ENCODE peak calls at places on chromosomes 7 and 10, in nine cellular contexts. R is body of pancreas, K is stomach, P is sigmoid colon, B is cardiac fibroblast, G is WERI-Rb-1, A is OCI-LY7, Y is A549, H is testis. C is an unnamed sample.

GRCh38 chr7:24979470-24979862 is 512 bp downstream of the OSBPL3 start:
- DNase-seq in R (peak), K (peak), P (peak), B (peak), G (peak), A (peak), Y (peak), H (peak), C (peak)

GRCh38 chr7:22190736-22191135 is 166.2 kb downstream of the RAPGEF5 start:
- DNase-seq in R (no peak), K (no peak), P (no peak), B (no peak), G (peak), A (no peak), Y (no peak), H (no peak), C (no peak)

GRCh38 chr10:73261362-73261995 is 9.0 kb upstream of the MRPS16 start:
- DNase-seq in R (no peak), K (no peak), P (no peak), B (no peak), G (no peak), A (no peak), Y (no peak), H (no peak), C (no peak)

GRCh38 chr10:118958984-118959916 is 70.3 kb upstream of the NANOS1 start:
- DNase-seq in R (peak), K (peak), P (peak), B (peak), G (peak), A (no peak), Y (peak), H (peak), C (peak)

GRCh38 chr7:76165973-76166403 is 35.7 kb upstream of the SRRM3 start:
- DNase-seq in R (no peak), K (no peak), P (no peak), B (no peak), G (no peak), A (no peak), Y (no peak), H (no peak), C (no peak)

GRCh38 chr7:1666779-1667565 is 3.1 kb upstream of the ELFN1 start:
- DNase-seq in R (no peak), K (no peak), P (peak), B (no peak), G (peak), A (no peak), Y (peak), H (no peak), C (no peak)

GRCh38 chr10:71548494-71548846 is 151.8 kb downstream of the CDH23 start:
- DNase-seq in R (no peak), K (no peak), P (no peak), B (peak), G (no peak), A (no peak), Y (peak), H (no peak), C (peak)

GRCh38 chr7:16060492-16060891 is 360.8 kb downstream of the CRPPA start:
- DNase-seq in R (no peak), K (no peak), P (no peak), B (peak), G (no peak), A (no peak), Y (no peak), H (no peak), C (no peak)

GRCh38 chr7:90520484-90520883 is 51.0 kb downstream of the PTTG1IP2 start:
- DNase-seq in R (no peak), K (no peak), P (no peak), B (peak), G (no peak), A (no peak), Y (no peak), H (no peak), C (no peak)

GRCh38 chr10:86964061-86964846 is 4.0 kb upstream of the ADIRF start:
- DNase-seq in R (no peak), K (peak), P (peak), B (no peak), G (no peak), A (no peak), Y (no peak), H (peak), C (no peak)

GRCh38 chr7:7512861-7513597 is 22.6 kb downstream of the COL28A1 start:
- DNase-seq in R (no peak), K (no peak), P (no peak), B (no peak), G (no peak), A (no peak), Y (no peak), H (no peak), C (no peak)

GRCh38 chr10:132306951-132307751 is 599 bp downstream of the STK32C start:
- DNase-seq in R (peak), K (peak), P (peak), B (no peak), G (peak), A (no peak), Y (peak), H (peak), C (no peak)

GRCh38 chr7:64463636-64464375 is 99.1 kb downstream of the ZNF680 start:
- DNase-seq in R (peak), K (no peak), P (peak), B (peak), G (no peak), A (no peak), Y (no peak), H (peak), C (no peak)

GRCh38 chr7:105876964-105877601 is 684 bp upstream of the ATXN7L1 start:
- DNase-seq in R (peak), K (peak), P (peak), B (peak), G (peak), A (no peak), Y (peak), H (peak), C (no peak)

GRCh38 chr10:95414016-95414830 is 123.4 kb upstream of the PDLIM1 start:
- DNase-seq in R (no peak), K (no peak), P (no peak), B (no peak), G (no peak), A (no peak), Y (no peak), H (no peak), C (no peak)

GRCh38 chr7:7761340-7761973 is 43.0 kb upstream of the RPA3 start:
- DNase-seq in R (no peak), K (no peak), P (no peak), B (peak), G (no peak), A (peak), Y (peak), H (no peak), C (peak)

GRCh38 chr7:157712666-157713235 is 375.9 kb downstream of the DNAJB6 start:
- DNase-seq in R (no peak), K (no peak), P (peak), B (no peak), G (no peak), A (no peak), Y (no peak), H (no peak), C (no peak)

GRCh38 chr7:152202056-152202455 is 176.6 kb downstream of the GALNT11 start:
- DNase-seq in R (no peak), K (no peak), P (no peak), B (peak), G (no peak), A (no peak), Y (no peak), H (no peak), C (no peak)

GRCh38 chr10:80279146-80279545 is 10.3 kb downstream of the MAT1A start:
- DNase-seq in R (no peak), K (peak), P (no peak), B (no peak), G (no peak), A (no peak), Y (no peak), H (no peak), C (no peak)

GRCh38 chr10:25105753-25106260 is 69.0 kb upstream of the GPR158 start:
- DNase-seq in R (no peak), K (no peak), P (no peak), B (no peak), G (no peak), A (no peak), Y (no peak), H (no peak), C (no peak)

GRCh38 chr10:129078322-129078721 is 388.7 kb upstream of the MGMT start:
- DNase-seq in R (no peak), K (no peak), P (no peak), B (no peak), G (no peak), A (no peak), Y (no peak), H (no peak), C (no peak)

GRCh38 chr7:77537136-77537594 is at the start of gene PTPN12:
- DNase-seq in R (no peak), K (no peak), P (peak), B (no peak), G (no peak), A (no peak), Y (no peak), H (peak), C (peak)

GRCh38 chr10:52276982-52277381 is 37.1 kb upstream of the DKK1 start:
- DNase-seq in R (no peak), K (no peak), P (no peak), B (no peak), G (no peak), A (no peak), Y (no peak), H (no peak), C (no peak)

GRCh38 chr10:73998623-73999622 is 1.0 kb downstream of the VCL start:
- DNase-seq in R (peak), K (peak), P (peak), B (peak), G (peak), A (peak), Y (peak), H (peak), C (no peak)

GRCh38 chr7:55198634-55199366 is 166.3 kb upstream of the LANCL2 start:
- DNase-seq in R (no peak), K (no peak), P (no peak), B (peak), G (no peak), A (no peak), Y (no peak), H (no peak), C (no peak)

GRCh38 chr7:1134951-1135350 is 25.0 kb downstream of the ZFAND2A start:
- DNase-seq in R (no peak), K (no peak), P (peak), B (no peak), G (no peak), A (no peak), Y (no peak), H (peak), C (no peak)

DNA sequence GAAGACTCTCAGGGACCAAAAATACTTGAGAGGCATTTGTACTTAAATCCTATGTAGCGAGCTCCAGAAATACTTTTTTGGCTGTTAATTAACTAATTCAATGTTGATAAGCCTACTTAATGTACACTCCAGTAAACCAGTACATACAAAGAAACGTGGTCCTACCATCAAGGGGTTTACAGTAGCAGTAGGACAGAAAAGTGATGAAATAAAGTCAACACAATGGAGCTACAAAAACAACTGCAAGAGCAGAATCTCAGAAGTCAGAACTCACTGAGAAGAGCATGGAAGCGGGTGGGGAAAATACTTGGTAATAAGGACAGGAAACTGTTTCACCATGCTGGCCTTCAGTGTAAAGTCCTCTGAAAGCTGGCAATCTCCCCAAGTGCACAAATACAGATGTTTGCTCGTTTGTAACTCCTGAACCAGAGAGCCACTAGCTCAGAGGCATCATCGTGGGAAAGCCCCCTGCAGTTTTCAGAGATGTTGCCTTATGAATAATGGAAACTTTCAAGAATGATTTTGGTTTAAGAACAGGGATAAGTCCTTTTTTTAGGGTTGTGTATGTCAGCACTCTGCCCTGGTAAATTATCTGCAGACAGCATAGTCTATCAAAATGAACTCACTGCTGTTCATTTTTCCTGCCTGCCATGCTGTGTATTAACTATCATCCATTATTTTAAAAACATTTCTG is 233.2 kb downstream of the SORCS1 start:
- DNase-seq in R (no peak), K (no peak), P (no peak), B (no peak), G (no peak), A (no peak), Y (no peak), H (no peak), C (no peak)
- H3K4me3 ChIP-seq in R (no peak), K (no peak), P (no peak), B (no peak), G (no peak), A (no peak), Y (no peak), H (no peak), C (no peak)

GRCh38 chr7:66500087-66500486 is 128.6 kb upstream of the KCTD7 start:
- DNase-seq in R (no peak), K (no peak), P (peak), B (no peak), G (peak), A (peak), Y (peak), H (no peak), C (no peak)
- H3K4me3 ChIP-seq in R (no peak), K (no peak), P (no peak), B (no peak), G (no peak), A (no peak), Y (no peak), H (no peak), C (no peak)

GRCh38 chr7:2688409-2689342 is 674 bp downstream of the AMZ1 start:
- DNase-seq in R (no peak), K (no peak), P (no peak), B (peak), G (no peak), A (no peak), Y (no peak), H (no peak), C (no peak)
- H3K4me3 ChIP-seq in R (no peak), K (peak), P (peak), B (peak), G (no peak), A (no peak), Y (no peak), H (peak), C (no peak)

GRCh38 chr7:50379539-50379938 is 70.6 kb downstream of the FIGNL1 start:
- DNase-seq in R (no peak), K (no peak), P (no peak), B (no peak), G (no peak), A (no peak), Y (no peak), H (no peak), C (no peak)
- H3K4me3 ChIP-seq in R (no peak), K (no peak), P (no peak), B (no peak), G (no peak), A (no peak), Y (no peak), H (no peak), C (no peak)

DNA sequence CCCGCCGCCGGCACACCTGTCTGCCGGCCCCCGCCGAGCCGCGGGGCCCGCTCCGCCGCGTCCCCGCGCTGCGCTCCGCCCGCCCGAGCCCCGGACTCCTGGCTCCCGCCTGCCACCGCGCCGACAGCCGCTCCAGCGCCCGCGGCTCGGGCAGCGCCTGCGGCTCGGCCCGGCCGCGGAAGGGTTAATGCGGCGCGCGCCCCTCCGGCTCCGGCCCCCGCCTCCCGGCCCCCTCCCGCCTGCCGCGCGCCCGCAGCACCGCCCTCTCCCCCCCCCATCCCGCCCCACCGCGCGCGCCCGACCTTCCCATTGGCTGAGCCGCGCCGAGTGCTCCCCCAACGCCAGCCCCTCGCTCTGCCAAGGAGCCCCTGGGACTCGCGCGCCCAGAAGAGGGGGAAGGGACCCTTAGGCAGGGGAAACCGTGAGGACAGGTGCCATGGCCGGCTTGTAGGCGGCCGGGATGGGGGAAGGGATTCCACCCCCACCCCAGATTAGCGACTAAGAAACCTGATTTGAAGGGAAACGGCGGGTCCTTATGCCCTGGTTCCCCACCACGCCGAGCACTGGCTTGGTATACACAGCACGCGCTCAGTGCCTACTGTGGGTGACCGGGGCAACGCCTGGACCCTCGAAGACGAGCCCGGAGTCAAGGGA is at the start of gene KCNH2:
- DNase-seq in R (no peak), K (no peak), P (peak), B (no peak), G (peak), A (peak), Y (no peak), H (peak), C (peak)
- H3K4me3 ChIP-seq in R (no peak), K (peak), P (peak), B (no peak), G (peak), A (peak), Y (peak), H (peak), C (peak)

DNA sequence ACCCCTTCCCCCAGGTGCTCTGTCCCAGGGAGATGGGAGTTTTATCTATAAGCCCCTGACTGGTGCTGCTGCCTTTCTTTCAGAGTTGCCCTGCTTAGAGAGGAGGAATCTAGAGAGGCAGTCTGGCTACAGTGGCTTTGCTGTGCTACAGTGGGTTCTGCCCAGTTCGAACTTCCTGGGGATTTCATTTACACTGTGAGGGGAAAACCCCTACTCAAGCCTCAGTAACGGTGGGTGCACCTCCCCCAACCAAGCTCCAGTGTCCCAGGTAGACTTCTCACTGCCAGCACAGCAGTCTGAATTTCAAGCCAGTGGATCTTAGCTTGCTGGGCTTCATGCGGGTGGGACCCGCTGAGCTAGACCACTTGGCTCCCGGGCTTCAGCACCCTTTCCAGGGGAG is 143.5 kb upstream of the IMMP2L start:
- DNase-seq in R (no peak), K (no peak), P (no peak), B (no peak), G (no peak), A (no peak), Y (no peak), H (no peak), C (no peak)
- H3K4me3 ChIP-seq in R (no peak), K (no peak), P (no peak), B (no peak), G (no peak), A (no peak), Y (no peak), H (no peak), C (no peak)